ENCODE peak calls at places on chromosomes 2 and 18, in seven cellular contexts. One of them, this sample, is unnamed. For H3K27me3, the result is how much of the 10 kb centered on the place peaks cover.

GRCh38 chr2:101124684-101125366 is 26.4 kb downstream of the TBC1D8 start:
- DNase-seq in tibial nerve: peak
- DNase-seq in stomach: peak
- DNase-seq in brain microvascular endothelial cell: peak
- DNase-seq in small intestine: peak
- DNase-seq in neural progenitor cell: no peak
- DNase-seq in right cardiac atrium: peak
- DNase-seq in this sample: no peak

GRCh38 chr2:20226152-20226545 is 1.2 kb upstream of the SDC1 start:
- DNase-seq in tibial nerve: no peak
- DNase-seq in small intestine: no peak
- DNase-seq in brain microvascular endothelial cell: no peak
- DNase-seq in right cardiac atrium: no peak
- DNase-seq in neural progenitor cell: no peak
- DNase-seq in stomach: no peak
- DNase-seq in this sample: no peak

GRCh38 chr2:120716641-120717585 is 18.8 kb upstream of the GLI2 start:
- DNase-seq in small intestine: no peak
- DNase-seq in tibial nerve: no peak
- DNase-seq in stomach: no peak
- DNase-seq in brain microvascular endothelial cell: no peak
- DNase-seq in right cardiac atrium: no peak
- DNase-seq in neural progenitor cell: no peak
- DNase-seq in this sample: peak

GRCh38 chr2:226098861-226099466 is 699.5 kb downstream of the NYAP2 start:
- DNase-seq in right cardiac atrium: no peak
- DNase-seq in neural progenitor cell: no peak
- DNase-seq in brain microvascular endothelial cell: no peak
- DNase-seq in small intestine: no peak
- DNase-seq in tibial nerve: no peak
- DNase-seq in stomach: no peak
- DNase-seq in this sample: no peak

GRCh38 chr2:233381013-233381995 is 27.0 kb downstream of the DGKD start:
- DNase-seq in neural progenitor cell: no peak
- DNase-seq in tibial nerve: no peak
- DNase-seq in brain microvascular endothelial cell: no peak
- DNase-seq in stomach: no peak
- DNase-seq in right cardiac atrium: no peak
- DNase-seq in small intestine: no peak
- DNase-seq in this sample: peak

GRCh38 chr18:12779043-12779442 is 76.2 kb downstream of the PSMG2 start:
- DNase-seq in small intestine: no peak
- DNase-seq in stomach: no peak
- DNase-seq in neural progenitor cell: no peak
- DNase-seq in tibial nerve: no peak
- DNase-seq in right cardiac atrium: no peak
- DNase-seq in brain microvascular endothelial cell: no peak
- DNase-seq in this sample: no peak

GRCh38 chr2:240204431-240205276 is 64.2 kb upstream of the OTOS start:
- DNase-seq in right cardiac atrium: no peak
- DNase-seq in tibial nerve: no peak
- DNase-seq in stomach: no peak
- DNase-seq in brain microvascular endothelial cell: no peak
- DNase-seq in neural progenitor cell: no peak
- DNase-seq in small intestine: no peak
- DNase-seq in this sample: no peak

GRCh38 chr18:38459595-38459994 is 894.0 kb upstream of the CELF4 start:
- DNase-seq in tibial nerve: no peak
- DNase-seq in brain microvascular endothelial cell: no peak
- DNase-seq in neural progenitor cell: no peak
- DNase-seq in small intestine: no peak
- DNase-seq in stomach: no peak
- DNase-seq in right cardiac atrium: no peak
- DNase-seq in this sample: no peak

GRCh38 chr2:40113997-40114396 is 334.9 kb upstream of the THUMPD2 start:
- DNase-seq in stomach: no peak
- DNase-seq in small intestine: no peak
- DNase-seq in brain microvascular endothelial cell: no peak
- DNase-seq in tibial nerve: no peak
- DNase-seq in neural progenitor cell: no peak
- DNase-seq in right cardiac atrium: no peak
- DNase-seq in this sample: no peak

GRCh38 chr2:129885735-129886134 is 93.7 kb upstream of the RAB6C start:
- DNase-seq in neural progenitor cell: peak
- DNase-seq in right cardiac atrium: no peak
- DNase-seq in stomach: peak
- DNase-seq in brain microvascular endothelial cell: no peak
- DNase-seq in small intestine: no peak
- DNase-seq in tibial nerve: no peak
- DNase-seq in this sample: no peak

GRCh38 chr2:66021296-66021695 is 413.6 kb upstream of the MEIS1 start:
- DNase-seq in brain microvascular endothelial cell: no peak
- DNase-seq in small intestine: no peak
- DNase-seq in stomach: no peak
- DNase-seq in tibial nerve: no peak
- DNase-seq in neural progenitor cell: no peak
- DNase-seq in right cardiac atrium: no peak
- DNase-seq in this sample: no peak

GRCh38 chr2:204479557-204479956 is 65.7 kb upstream of the PARD3B start:
- DNase-seq in stomach: no peak
- DNase-seq in right cardiac atrium: no peak
- DNase-seq in tibial nerve: no peak
- DNase-seq in neural progenitor cell: no peak
- DNase-seq in brain microvascular endothelial cell: peak
- DNase-seq in small intestine: no peak
- DNase-seq in this sample: no peak

GRCh38 chr2:73776869-73777519 is 2.9 kb downstream of the DUSP11 start:
- DNase-seq in brain microvascular endothelial cell: peak
- DNase-seq in small intestine: no peak
- DNase-seq in stomach: no peak
- DNase-seq in right cardiac atrium: no peak
- DNase-seq in neural progenitor cell: no peak
- DNase-seq in tibial nerve: no peak
- DNase-seq in this sample: no peak

GRCh38 chr18:51998711-51999110 is 341.3 kb upstream of the DCC start:
- DNase-seq in small intestine: no peak
- DNase-seq in brain microvascular endothelial cell: no peak
- DNase-seq in right cardiac atrium: no peak
- DNase-seq in stomach: no peak
- DNase-seq in neural progenitor cell: no peak
- DNase-seq in tibial nerve: no peak
- DNase-seq in this sample: no peak

GRCh38 chr2:141911485-141912066 is 219.2 kb downstream of the LRP1B start:
- DNase-seq in small intestine: peak
- DNase-seq in neural progenitor cell: peak
- DNase-seq in tibial nerve: no peak
- DNase-seq in right cardiac atrium: no peak
- DNase-seq in stomach: peak
- DNase-seq in brain microvascular endothelial cell: peak
- DNase-seq in this sample: no peak

GRCh38 chr2:156648522-156648921 is 212.3 kb downstream of the GPD2 start:
- DNase-seq in tibial nerve: no peak
- DNase-seq in brain microvascular endothelial cell: no peak
- DNase-seq in small intestine: no peak
- DNase-seq in stomach: no peak
- DNase-seq in right cardiac atrium: no peak
- DNase-seq in neural progenitor cell: no peak
- DNase-seq in this sample: no peak

GRCh38 chr18:23585897-23586248 is 433 bp downstream of the NPC1 start:
- DNase-seq in stomach: no peak
- DNase-seq in brain microvascular endothelial cell: no peak
- DNase-seq in small intestine: no peak
- DNase-seq in tibial nerve: no peak
- DNase-seq in neural progenitor cell: no peak
- DNase-seq in right cardiac atrium: no peak
- DNase-seq in this sample: no peak

GRCh38 chr2:101802329-101802728 is 104.8 kb downstream of the MAP4K4 start:
- DNase-seq in tibial nerve: no peak
- DNase-seq in stomach: peak
- DNase-seq in small intestine: peak
- DNase-seq in right cardiac atrium: no peak
- DNase-seq in neural progenitor cell: no peak
- DNase-seq in brain microvascular endothelial cell: no peak
- DNase-seq in this sample: no peak

GRCh38 chr18:58941426-58942099 is 76.9 kb downstream of the ZNF532 start:
- DNase-seq in neural progenitor cell: no peak
- DNase-seq in stomach: no peak
- DNase-seq in small intestine: no peak
- DNase-seq in tibial nerve: no peak
- DNase-seq in brain microvascular endothelial cell: no peak
- DNase-seq in right cardiac atrium: no peak
- DNase-seq in this sample: no peak

GRCh38 chr2:216352653-216353270 is 19.5 kb downstream of the MARCHF4 start:
- DNase-seq in tibial nerve: no peak
- DNase-seq in neural progenitor cell: no peak
- DNase-seq in stomach: no peak
- DNase-seq in brain microvascular endothelial cell: no peak
- DNase-seq in right cardiac atrium: no peak
- DNase-seq in small intestine: peak
- DNase-seq in this sample: no peak

GRCh38 chr2:142234701-142235100 is 103.9 kb upstream of the LRP1B start:
- DNase-seq in stomach: no peak
- DNase-seq in small intestine: no peak
- DNase-seq in tibial nerve: no peak
- DNase-seq in neural progenitor cell: no peak
- DNase-seq in right cardiac atrium: no peak
- DNase-seq in brain microvascular endothelial cell: peak
- DNase-seq in this sample: no peak

GRCh38 chr2:45269149-45269793 is 260.0 kb upstream of the SIX2 start:
- DNase-seq in small intestine: no peak
- DNase-seq in brain microvascular endothelial cell: no peak
- DNase-seq in tibial nerve: no peak
- DNase-seq in right cardiac atrium: no peak
- DNase-seq in stomach: peak
- DNase-seq in neural progenitor cell: no peak
- DNase-seq in this sample: no peak

GRCh38 chr2:65320042-65320711 is 92.5 kb downstream of the ACTR2 start:
- DNase-seq in brain microvascular endothelial cell: peak
- DNase-seq in small intestine: peak
- DNase-seq in neural progenitor cell: no peak
- DNase-seq in stomach: no peak
- DNase-seq in right cardiac atrium: peak
- DNase-seq in tibial nerve: no peak
- DNase-seq in this sample: no peak

GRCh38 chr18:22439447-22439846 is 21.7 kb upstream of the CTAGE1 start:
- DNase-seq in right cardiac atrium: no peak
- DNase-seq in tibial nerve: no peak
- DNase-seq in neural progenitor cell: no peak
- DNase-seq in stomach: no peak
- DNase-seq in small intestine: no peak
- DNase-seq in brain microvascular endothelial cell: peak
- DNase-seq in this sample: no peak

DNA sequence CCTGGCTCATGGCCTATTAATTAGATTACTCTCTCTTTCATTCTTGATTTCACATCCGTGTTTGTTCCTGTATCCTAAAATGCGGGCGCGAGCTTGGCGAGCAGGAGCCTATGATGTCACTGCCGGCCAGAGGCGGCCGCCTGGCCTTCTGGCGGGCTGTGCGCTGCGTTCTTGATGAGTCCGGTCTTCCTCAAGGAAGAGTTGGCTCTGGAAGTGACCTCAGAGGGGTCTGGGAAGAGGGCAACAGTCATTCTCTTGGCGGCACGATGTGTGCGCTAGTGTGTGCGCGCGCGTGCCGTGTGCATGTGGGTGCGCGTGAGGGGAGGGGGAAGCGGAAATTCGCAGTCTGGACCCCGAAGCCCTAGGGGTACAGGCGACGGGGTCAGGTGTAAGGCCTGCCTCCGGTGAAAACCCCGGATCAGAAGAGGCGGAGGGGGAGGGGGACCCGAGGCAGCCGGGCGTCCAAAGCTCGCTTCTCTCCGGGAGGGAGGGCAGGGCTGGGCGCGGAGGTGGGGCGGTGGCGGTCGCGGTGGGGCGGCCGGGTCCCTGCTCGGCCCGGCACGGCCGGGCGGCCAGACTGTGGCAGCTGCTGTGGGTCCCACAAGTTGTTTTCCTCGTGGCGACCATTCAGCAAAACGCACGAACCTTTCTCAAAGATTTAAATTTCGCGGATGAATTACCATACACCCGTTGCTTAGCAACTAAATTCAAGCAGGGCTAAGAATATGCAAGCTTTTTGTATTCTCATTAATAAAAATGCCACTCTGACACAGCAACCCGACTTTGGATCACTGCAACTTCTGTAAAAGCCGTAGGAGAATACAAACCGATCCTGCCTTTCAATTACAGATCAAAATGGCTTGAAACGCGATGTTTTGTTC is 8.4 kb downstream of the POU3F3 start:
- DNase-seq in tibial nerve: no peak
- DNase-seq in brain microvascular endothelial cell: no peak
- DNase-seq in right cardiac atrium: no peak
- DNase-seq in small intestine: no peak
- DNase-seq in stomach: no peak
- DNase-seq in neural progenitor cell: peak
- DNase-seq in this sample: peak
- H3K27me3 ChIP-seq in tibial nerve: under half
- H3K27me3 ChIP-seq in brain microvascular endothelial cell: half or more
- H3K27me3 ChIP-seq in right cardiac atrium: under half
- H3K27me3 ChIP-seq in small intestine: half or more
- H3K27me3 ChIP-seq in stomach: half or more
- H3K27me3 ChIP-seq in neural progenitor cell: half or more
- H3K27me3 ChIP-seq in this sample: half or more

DNA sequence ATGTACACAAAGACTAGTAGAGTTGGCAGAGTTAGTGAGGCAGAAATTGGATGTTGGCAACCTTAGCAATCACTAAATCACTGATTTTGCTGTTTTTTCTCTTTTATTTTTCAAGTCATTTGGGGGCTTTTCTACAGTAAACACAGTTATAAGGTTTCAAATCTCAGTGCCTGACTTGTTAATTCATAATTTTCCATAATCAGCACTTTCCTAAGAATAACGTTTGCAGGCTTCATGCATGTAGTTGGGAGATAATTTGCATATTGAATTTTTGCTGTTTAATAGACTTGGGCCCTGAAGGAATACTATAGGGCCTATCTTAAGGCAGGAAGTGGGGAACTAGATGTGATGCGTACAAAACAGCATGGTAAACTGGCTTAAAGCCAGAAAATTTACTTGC is 127.1 kb upstream of the SMIM21 start:
- DNase-seq in small intestine: no peak
- DNase-seq in neural progenitor cell: no peak
- DNase-seq in stomach: no peak
- DNase-seq in brain microvascular endothelial cell: no peak
- DNase-seq in tibial nerve: no peak
- DNase-seq in right cardiac atrium: no peak
- DNase-seq in this sample: no peak
- H3K27me3 ChIP-seq in small intestine: under half
- H3K27me3 ChIP-seq in neural progenitor cell: under half
- H3K27me3 ChIP-seq in stomach: under half
- H3K27me3 ChIP-seq in brain microvascular endothelial cell: under half
- H3K27me3 ChIP-seq in tibial nerve: under half
- H3K27me3 ChIP-seq in right cardiac atrium: under half
- H3K27me3 ChIP-seq in this sample: under half

GRCh38 chr2:29627366-29627765 is 294.0 kb downstream of the ALK start:
- DNase-seq in small intestine: no peak
- DNase-seq in right cardiac atrium: no peak
- DNase-seq in tibial nerve: no peak
- DNase-seq in brain microvascular endothelial cell: peak
- DNase-seq in stomach: no peak
- DNase-seq in neural progenitor cell: no peak
- DNase-seq in this sample: no peak
- H3K27me3 ChIP-seq in small intestine: under half
- H3K27me3 ChIP-seq in right cardiac atrium: under half
- H3K27me3 ChIP-seq in tibial nerve: under half
- H3K27me3 ChIP-seq in brain microvascular endothelial cell: under half
- H3K27me3 ChIP-seq in stomach: under half
- H3K27me3 ChIP-seq in neural progenitor cell: under half
- H3K27me3 ChIP-seq in this sample: under half

GRCh38 chr2:29568135-29568534 is 353.3 kb downstream of the ALK start:
- DNase-seq in stomach: no peak
- DNase-seq in right cardiac atrium: no peak
- DNase-seq in brain microvascular endothelial cell: no peak
- DNase-seq in tibial nerve: no peak
- DNase-seq in small intestine: no peak
- DNase-seq in neural progenitor cell: no peak
- DNase-seq in this sample: no peak
- H3K27me3 ChIP-seq in stomach: under half
- H3K27me3 ChIP-seq in right cardiac atrium: under half
- H3K27me3 ChIP-seq in brain microvascular endothelial cell: under half
- H3K27me3 ChIP-seq in tibial nerve: under half
- H3K27me3 ChIP-seq in small intestine: under half
- H3K27me3 ChIP-seq in neural progenitor cell: under half
- H3K27me3 ChIP-seq in this sample: under half

This sample was measured in upper lobe of left lung.